ENCODE peak calls at places on chromosomes 5 and 9, in ten cellular contexts. Q, G, U, R, M, O, V, T, D and X are unnamed samples.

GRCh38 chr9:127574089-127574921 is 37.8 kb upstream of the STXBP1 start:
- DNase-seq in O (no peak), Q (peak; percentile 97), R (peak; percentile 85), D (no peak), V (no peak), G (no peak), U (no peak), M (no peak), T (peak; percentile 76), X (no peak)

GRCh38 chr5:111231053-111231586 is 6.9 kb downstream of the CAMK4 start:
- DNase-seq in R (no peak), V (no peak), D (no peak), O (no peak), U (no peak), T (no peak), G (no peak), Q (no peak), M (no peak), X (no peak)

GRCh38 chr5:36657563-36657995 is 51.2 kb downstream of the SLC1A3 start:
- DNase-seq in M (no peak), O (no peak), D (no peak), R (peak; percentile 33), V (no peak), U (no peak), G (no peak), Q (peak; percentile 57), T (peak; percentile 42), X (no peak)

GRCh38 chr9:123544007-123544827 is 188.2 kb downstream of the CRB2 start:
- DNase-seq in V (peak; percentile 57), M (peak; percentile 38), Q (no peak), G (no peak), U (no peak), O (no peak), R (peak; percentile 32), T (peak; percentile 44), D (peak; percentile 48), X (peak; percentile 41)

GRCh38 chr5:62977641-62978040 is 399.0 kb downstream of the LRRC70 start:
- DNase-seq in R (no peak), U (no peak), O (peak; percentile 19), M (no peak), T (no peak), G (peak; percentile 25), D (peak; percentile 52), V (peak; percentile 29), Q (no peak), X (no peak)

GRCh38 chr5:125717209-125717608 is 706.0 kb upstream of the GRAMD2B start:
- DNase-seq in M (no peak), Q (no peak), T (peak; percentile 17), D (no peak), V (no peak), U (no peak), R (no peak), O (no peak), G (no peak), X (no peak)

GRCh38 chr5:58317009-58317408 is 142.9 kb downstream of the PLK2 start:
- DNase-seq in M (no peak), R (no peak), Q (no peak), G (no peak), V (no peak), O (no peak), U (no peak), T (no peak), D (no peak), X (no peak)

GRCh38 chr5:137921931-137922330 is 32.7 kb downstream of the PKD2L2 start:
- DNase-seq in Q (no peak), T (no peak), O (no peak), D (no peak), M (no peak), R (no peak), G (no peak), U (no peak), V (no peak), X (no peak)

GRCh38 chr9:133768859-133769510 is 30.8 kb upstream of the SARDH start:
- DNase-seq in V (no peak), R (no peak), O (peak; percentile 70), Q (peak; percentile 21), D (peak; percentile 61), T (peak; percentile 25), M (no peak), U (peak; percentile 8), G (no peak), X (peak; percentile 52)

GRCh38 chr5:83586874-83587776 is 115.6 kb downstream of the VCAN start:
- DNase-seq in U (no peak), R (no peak), O (no peak), V (no peak), G (no peak), T (no peak), M (no peak), D (no peak), Q (no peak), X (no peak)

GRCh38 chr9:92725266-92725545 is 39.4 kb downstream of the BICD2 start:
- DNase-seq in T (no peak), V (no peak), G (no peak), R (no peak), Q (peak; percentile 21), U (no peak), M (no peak), D (no peak), O (no peak), X (no peak)

GRCh38 chr5:8720476-8720875 is 825.4 kb downstream of the SEMA5A start:
- DNase-seq in U (no peak), D (no peak), Q (no peak), R (no peak), G (no peak), T (no peak), M (no peak), V (no peak), O (no peak), X (no peak)

GRCh38 chr5:78065663-78066062 is 228.8 kb downstream of the AP3B1 start:
- DNase-seq in V (peak; percentile 33), T (peak; percentile 53), U (no peak), D (no peak), M (no peak), O (peak; percentile 40), G (no peak), R (no peak), Q (no peak), X (no peak)

GRCh38 chr5:77483662-77484061 is 8.5 kb downstream of the WDR41 start:
- DNase-seq in D (no peak), M (no peak), V (no peak), R (no peak), Q (no peak), U (no peak), O (no peak), T (no peak), G (no peak), X (no peak)

GRCh38 chr9:77743381-77743780 is 95.3 kb upstream of the GNA14 start:
- DNase-seq in O (no peak), D (no peak), U (no peak), T (no peak), G (no peak), V (no peak), M (no peak), Q (no peak), R (no peak), X (no peak)

GRCh38 chr9:100167912-100168775 is 69.1 kb downstream of the INVS start:
- DNase-seq in O (no peak), D (no peak), M (no peak), U (no peak), T (no peak), V (peak; percentile 60), R (no peak), Q (no peak), G (no peak), X (no peak)
- TF ChIP-seq CTCF in O (no peak), D (no peak), M (no peak), U (no peak), T (no peak), V (no peak), R (no peak), Q (no peak), G (no peak), X (no peak)

GRCh38 chr5:81881595-81881994 is 90.2 kb upstream of the ATG10 start:
- DNase-seq in T (no peak), G (no peak), O (no peak), V (no peak), R (no peak), D (no peak), M (no peak), U (no peak), Q (no peak), X (no peak)

GRCh38 chr5:81879936-81880335 is 91.9 kb upstream of the ATG10 start:
- DNase-seq in U (no peak), Q (no peak), D (peak; percentile 21), R (no peak), V (no peak), T (no peak), O (no peak), G (no peak), M (no peak), X (no peak)

GRCh38 chr5:81884871-81885270 is 87.0 kb upstream of the ATG10 start:
- DNase-seq in D (peak; percentile 11), G (no peak), U (no peak), T (no peak), O (no peak), Q (no peak), M (no peak), V (no peak), R (no peak), X (no peak)
- TF ChIP-seq CTCF in D (no peak), G (no peak), U (no peak), T (no peak), O (no peak), Q (no peak), M (no peak), V (no peak), R (no peak), X (no peak)

GRCh38 chr5:588406-588995 is 23.6 kb upstream of the CEP72 start:
- DNase-seq in M (no peak), U (no peak), Q (peak; percentile 5), O (no peak), R (no peak), T (no peak), V (no peak), D (no peak), G (no peak), X (no peak)

GRCh38 chr5:585556-585955 is 26.6 kb upstream of the CEP72 start:
- DNase-seq in Q (peak; percentile 11), R (no peak), V (no peak), D (no peak), O (no peak), M (no peak), G (no peak), T (no peak), U (no peak), X (no peak)

GRCh38 chr5:587403-587802 is 24.7 kb upstream of the CEP72 start:
- DNase-seq in U (no peak), G (no peak), M (no peak), T (no peak), Q (peak; percentile 11), D (no peak), R (no peak), V (no peak), O (no peak), X (no peak)

GRCh38 chr5:585962-586628 is 26.0 kb upstream of the CEP72 start:
- DNase-seq in U (no peak), T (no peak), D (no peak), Q (peak; percentile 9), G (no peak), O (no peak), M (no peak), V (no peak), R (no peak), X (no peak)

GRCh38 chr5:586751-587285 is 25.3 kb upstream of the CEP72 start:
- DNase-seq in R (no peak), T (peak; percentile 18), U (no peak), M (no peak), G (no peak), Q (peak; percentile 23), O (no peak), D (no peak), V (no peak), X (no peak)
- TF ChIP-seq CTCF in R (no peak), T (no peak), U (no peak), M (no peak), G (peak; percentile 47), Q (no peak), O (no peak), D (no peak), V (peak; percentile 25), X (no peak)

GRCh38 chr9:23322392-23322791 is 503.6 kb downstream of the ELAVL2 start:
- DNase-seq in U (no peak), M (peak; percentile 7), O (no peak), G (no peak), V (peak; percentile 11), R (no peak), Q (no peak), T (no peak), D (peak; percentile 9), X (no peak)
- TF ChIP-seq CTCF in U (peak; percentile 57), M (no peak), O (peak; percentile 14), G (peak; percentile 40), V (peak; percentile 51), R (no peak), Q (no peak), T (no peak), D (no peak), X (peak; percentile 24)